ENCODE peak calls at places on chromosomes 13 and 19, in eight cellular contexts. One of them, this sample, is unnamed.

GRCh38 chr13:35631666-35632065 is 155.2 kb upstream of the MAB21L1 start:
- DNase-seq in endothelial cell of umbilical vein: no peak
- DNase-seq in endodermal cell: no peak
- DNase-seq in A549: no peak
- DNase-seq in NB4: no peak
- DNase-seq in body of pancreas: no peak
- DNase-seq in tibial nerve: no peak
- DNase-seq in uterus: no peak
- DNase-seq in this sample: no peak

GRCh38 chr19:32104465-32105235 is 240.8 kb upstream of the ZNF507 start:
- DNase-seq in tibial nerve: no peak
- DNase-seq in endodermal cell: no peak
- DNase-seq in A549: peak; percentile 24
- DNase-seq in NB4: peak; percentile 4
- DNase-seq in endothelial cell of umbilical vein: no peak
- DNase-seq in body of pancreas: no peak
- DNase-seq in uterus: peak; percentile 69
- DNase-seq in this sample: no peak

GRCh38 chr13:94520001-94520400 is 40.5 kb upstream of the DCT start:
- DNase-seq in A549: no peak
- DNase-seq in body of pancreas: no peak
- DNase-seq in NB4: no peak
- DNase-seq in uterus: no peak
- DNase-seq in endothelial cell of umbilical vein: no peak
- DNase-seq in endodermal cell: no peak
- DNase-seq in tibial nerve: no peak
- DNase-seq in this sample: no peak

GRCh38 chr13:99289674-99290337 is 17.4 kb downstream of the GPR183 start:
- DNase-seq in endodermal cell: no peak
- DNase-seq in body of pancreas: no peak
- DNase-seq in A549: no peak
- DNase-seq in endothelial cell of umbilical vein: no peak
- DNase-seq in NB4: no peak
- DNase-seq in tibial nerve: no peak
- DNase-seq in uterus: no peak
- DNase-seq in this sample: no peak

GRCh38 chr13:114235697-114236096 is 1.0 kb downstream of the CDC16 start:
- DNase-seq in A549: no peak
- DNase-seq in tibial nerve: no peak
- DNase-seq in endothelial cell of umbilical vein: peak; percentile 24
- DNase-seq in body of pancreas: no peak
- DNase-seq in uterus: no peak
- DNase-seq in endodermal cell: no peak
- DNase-seq in NB4: no peak
- DNase-seq in this sample: peak; percentile 16

GRCh38 chr19:41434450-41434849 is 5.3 kb downstream of the DMAC2 start:
- DNase-seq in A549: no peak
- DNase-seq in endodermal cell: no peak
- DNase-seq in NB4: no peak
- DNase-seq in uterus: no peak
- DNase-seq in tibial nerve: no peak
- DNase-seq in body of pancreas: no peak
- DNase-seq in endothelial cell of umbilical vein: no peak
- DNase-seq in this sample: no peak

GRCh38 chr13:45336025-45336800 is 4.8 kb downstream of the TPT1 start:
- DNase-seq in endodermal cell: peak; percentile 55
- DNase-seq in tibial nerve: no peak
- DNase-seq in NB4: peak; percentile 25
- DNase-seq in endothelial cell of umbilical vein: no peak
- DNase-seq in body of pancreas: no peak
- DNase-seq in uterus: no peak
- DNase-seq in A549: no peak
- DNase-seq in this sample: peak; percentile 31

GRCh38 chr19:53130506-53130905 is 2.2 kb downstream of the ZNF415 start:
- DNase-seq in body of pancreas: no peak
- DNase-seq in A549: no peak
- DNase-seq in endodermal cell: no peak
- DNase-seq in uterus: no peak
- DNase-seq in endothelial cell of umbilical vein: no peak
- DNase-seq in NB4: no peak
- DNase-seq in tibial nerve: no peak
- DNase-seq in this sample: no peak

GRCh38 chr19:2584002-2584401 is 108.1 kb downstream of the GADD45B start:
- DNase-seq in A549: no peak
- DNase-seq in NB4: no peak
- DNase-seq in endothelial cell of umbilical vein: no peak
- DNase-seq in endodermal cell: no peak
- DNase-seq in body of pancreas: no peak
- DNase-seq in tibial nerve: no peak
- DNase-seq in uterus: no peak
- DNase-seq in this sample: no peak

GRCh38 chr13:48400820-48401219 is 12.1 kb downstream of the LPAR6 start:
- DNase-seq in uterus: no peak
- DNase-seq in NB4: peak; percentile 36
- DNase-seq in endothelial cell of umbilical vein: peak; percentile 96
- DNase-seq in tibial nerve: no peak
- DNase-seq in A549: peak; percentile 47
- DNase-seq in body of pancreas: no peak
- DNase-seq in endodermal cell: no peak
- DNase-seq in this sample: peak; percentile 87

GRCh38 chr13:67369895-67370660 is 139.9 kb upstream of the PCDH9 start:
- DNase-seq in A549: no peak
- DNase-seq in body of pancreas: no peak
- DNase-seq in tibial nerve: no peak
- DNase-seq in endothelial cell of umbilical vein: no peak
- DNase-seq in NB4: no peak
- DNase-seq in uterus: no peak
- DNase-seq in endodermal cell: no peak
- DNase-seq in this sample: peak; percentile 77

GRCh38 chr19:51800849-51801244 is 5.9 kb downstream of the FPR3 start:
- DNase-seq in NB4: no peak
- DNase-seq in A549: no peak
- DNase-seq in endodermal cell: no peak
- DNase-seq in uterus: no peak
- DNase-seq in body of pancreas: no peak
- DNase-seq in endothelial cell of umbilical vein: no peak
- DNase-seq in tibial nerve: no peak
- DNase-seq in this sample: no peak

GRCh38 chr19:51798958-51799310 is 4.0 kb downstream of the FPR3 start:
- DNase-seq in NB4: no peak
- DNase-seq in body of pancreas: no peak
- DNase-seq in endodermal cell: no peak
- DNase-seq in endothelial cell of umbilical vein: no peak
- DNase-seq in tibial nerve: no peak
- DNase-seq in A549: no peak
- DNase-seq in uterus: no peak
- DNase-seq in this sample: no peak

GRCh38 chr19:51799998-51800848 is 5.3 kb downstream of the FPR3 start:
- DNase-seq in body of pancreas: peak; percentile 28
- DNase-seq in A549: no peak
- DNase-seq in endothelial cell of umbilical vein: no peak
- DNase-seq in NB4: no peak
- DNase-seq in endodermal cell: no peak
- DNase-seq in tibial nerve: no peak
- DNase-seq in uterus: peak; percentile 57
- DNase-seq in this sample: peak; percentile 12

GRCh38 chr19:51798127-51798526 is 3.2 kb downstream of the FPR3 start:
- DNase-seq in tibial nerve: no peak
- DNase-seq in endodermal cell: no peak
- DNase-seq in endothelial cell of umbilical vein: no peak
- DNase-seq in uterus: no peak
- DNase-seq in body of pancreas: no peak
- DNase-seq in NB4: no peak
- DNase-seq in A549: no peak
- DNase-seq in this sample: no peak

GRCh38 chr19:51799311-51799997 is 4.5 kb downstream of the FPR3 start:
- DNase-seq in A549: peak; percentile 13
- DNase-seq in endodermal cell: no peak
- DNase-seq in uterus: peak; percentile 78
- DNase-seq in NB4: peak; percentile 79
- DNase-seq in tibial nerve: peak; percentile 57
- DNase-seq in body of pancreas: peak; percentile 29
- DNase-seq in endothelial cell of umbilical vein: peak; percentile 67
- DNase-seq in this sample: peak; percentile 95
- TF ChIP-seq CTCF in A549: no peak
- TF ChIP-seq CTCF in endodermal cell: no peak
- TF ChIP-seq CTCF in uterus: no peak
- TF ChIP-seq CTCF in NB4: no peak
- TF ChIP-seq CTCF in tibial nerve: no peak
- TF ChIP-seq CTCF in body of pancreas: no peak
- TF ChIP-seq CTCF in endothelial cell of umbilical vein: no peak
- TF ChIP-seq CTCF in this sample: no peak

GRCh38 chr13:26255717-26256277 is 1.9 kb downstream of the CDK8 start:
- DNase-seq in body of pancreas: no peak
- DNase-seq in A549: peak; percentile 1
- DNase-seq in uterus: no peak
- DNase-seq in endothelial cell of umbilical vein: peak; percentile 10
- DNase-seq in endodermal cell: no peak
- DNase-seq in tibial nerve: no peak
- DNase-seq in NB4: peak; percentile 54
- DNase-seq in this sample: no peak
- TF ChIP-seq CTCF in body of pancreas: peak; percentile 30
- TF ChIP-seq CTCF in A549: no peak
- TF ChIP-seq CTCF in uterus: no peak
- TF ChIP-seq CTCF in endothelial cell of umbilical vein: no peak
- TF ChIP-seq CTCF in endodermal cell: peak; percentile 39
- TF ChIP-seq CTCF in tibial nerve: no peak
- TF ChIP-seq CTCF in NB4: peak; percentile 38
- TF ChIP-seq CTCF in this sample: peak; percentile 23

GRCh38 chr19:51128227-51128626 is 3.5 kb downstream of the SIGLEC9 start:
- DNase-seq in tibial nerve: no peak
- DNase-seq in uterus: no peak
- DNase-seq in NB4: no peak
- DNase-seq in endothelial cell of umbilical vein: no peak
- DNase-seq in A549: no peak
- DNase-seq in endodermal cell: no peak
- DNase-seq in body of pancreas: no peak
- DNase-seq in this sample: no peak

GRCh38 chr19:51129716-51130115 is 5.0 kb downstream of the SIGLEC9 start:
- DNase-seq in endothelial cell of umbilical vein: no peak
- DNase-seq in endodermal cell: no peak
- DNase-seq in body of pancreas: no peak
- DNase-seq in NB4: peak; percentile 59
- DNase-seq in tibial nerve: no peak
- DNase-seq in uterus: no peak
- DNase-seq in A549: no peak
- DNase-seq in this sample: no peak

GRCh38 chr19:51127755-51128154 is 3.0 kb downstream of the SIGLEC9 start:
- DNase-seq in A549: no peak
- DNase-seq in endodermal cell: no peak
- DNase-seq in uterus: no peak
- DNase-seq in NB4: peak; percentile 94
- DNase-seq in body of pancreas: no peak
- DNase-seq in tibial nerve: peak; percentile 38
- DNase-seq in endothelial cell of umbilical vein: no peak
- DNase-seq in this sample: no peak

GRCh38 chr19:51135004-51135403 is 7.1 kb upstream of the SIGLEC7 start:
- DNase-seq in endodermal cell: no peak
- DNase-seq in uterus: no peak
- DNase-seq in tibial nerve: no peak
- DNase-seq in endothelial cell of umbilical vein: no peak
- DNase-seq in NB4: no peak
- DNase-seq in body of pancreas: no peak
- DNase-seq in A549: no peak
- DNase-seq in this sample: no peak

DNA sequence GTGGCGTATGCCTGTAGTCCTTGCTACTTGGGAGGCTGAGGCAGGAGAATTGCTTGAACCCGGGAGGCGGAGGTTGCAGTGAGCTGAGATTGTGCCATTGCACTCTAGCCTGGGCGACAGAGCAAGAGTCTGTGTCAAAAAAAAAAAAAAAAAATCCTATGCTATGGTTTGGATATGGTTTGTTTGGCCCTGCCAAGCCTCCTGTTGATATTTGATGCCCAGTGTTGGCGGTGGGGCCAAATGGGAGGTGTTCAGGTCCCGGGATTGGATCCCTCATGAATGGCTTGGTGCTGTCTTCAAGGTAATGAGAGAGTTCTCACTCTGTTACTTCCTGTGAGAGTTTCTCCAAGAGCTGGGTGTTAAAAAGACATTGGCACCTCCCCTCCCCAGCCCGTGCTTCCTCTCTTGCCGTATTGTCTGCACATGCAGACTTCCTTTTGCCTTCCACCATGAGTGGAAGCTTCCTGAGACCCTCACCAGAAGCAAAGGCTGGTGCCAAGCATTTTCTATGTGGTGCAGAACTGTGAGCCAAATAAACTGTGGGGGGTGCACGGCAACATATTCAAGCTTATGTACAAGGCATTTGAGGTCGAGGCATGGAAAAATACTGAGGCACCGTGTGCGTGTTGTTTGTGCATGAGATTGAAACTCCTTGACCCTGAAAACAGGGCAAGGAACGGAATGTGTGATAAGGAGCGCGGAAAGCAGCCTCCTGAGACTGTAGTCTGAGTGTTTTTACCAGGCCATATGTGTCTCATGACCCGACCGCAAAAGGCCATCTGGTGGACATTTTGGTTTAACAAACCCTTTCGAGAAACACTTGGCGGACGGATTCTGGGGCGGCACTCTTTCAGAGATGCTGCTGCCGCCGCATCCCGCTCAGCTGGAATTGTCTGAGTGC is 7.3 kb downstream of the SIGLEC9 start:
- DNase-seq in endothelial cell of umbilical vein: peak; percentile 80
- DNase-seq in endodermal cell: no peak
- DNase-seq in tibial nerve: peak; percentile 25
- DNase-seq in NB4: peak; percentile 81
- DNase-seq in A549: peak; percentile 24
- DNase-seq in uterus: no peak
- DNase-seq in body of pancreas: no peak
- DNase-seq in this sample: peak; percentile 23
- TF ChIP-seq CTCF in endothelial cell of umbilical vein: no peak
- TF ChIP-seq CTCF in endodermal cell: peak; percentile 47
- TF ChIP-seq CTCF in tibial nerve: no peak
- TF ChIP-seq CTCF in NB4: peak; percentile 10
- TF ChIP-seq CTCF in A549: no peak
- TF ChIP-seq CTCF in uterus: no peak
- TF ChIP-seq CTCF in body of pancreas: no peak
- TF ChIP-seq CTCF in this sample: no peak

DNA sequence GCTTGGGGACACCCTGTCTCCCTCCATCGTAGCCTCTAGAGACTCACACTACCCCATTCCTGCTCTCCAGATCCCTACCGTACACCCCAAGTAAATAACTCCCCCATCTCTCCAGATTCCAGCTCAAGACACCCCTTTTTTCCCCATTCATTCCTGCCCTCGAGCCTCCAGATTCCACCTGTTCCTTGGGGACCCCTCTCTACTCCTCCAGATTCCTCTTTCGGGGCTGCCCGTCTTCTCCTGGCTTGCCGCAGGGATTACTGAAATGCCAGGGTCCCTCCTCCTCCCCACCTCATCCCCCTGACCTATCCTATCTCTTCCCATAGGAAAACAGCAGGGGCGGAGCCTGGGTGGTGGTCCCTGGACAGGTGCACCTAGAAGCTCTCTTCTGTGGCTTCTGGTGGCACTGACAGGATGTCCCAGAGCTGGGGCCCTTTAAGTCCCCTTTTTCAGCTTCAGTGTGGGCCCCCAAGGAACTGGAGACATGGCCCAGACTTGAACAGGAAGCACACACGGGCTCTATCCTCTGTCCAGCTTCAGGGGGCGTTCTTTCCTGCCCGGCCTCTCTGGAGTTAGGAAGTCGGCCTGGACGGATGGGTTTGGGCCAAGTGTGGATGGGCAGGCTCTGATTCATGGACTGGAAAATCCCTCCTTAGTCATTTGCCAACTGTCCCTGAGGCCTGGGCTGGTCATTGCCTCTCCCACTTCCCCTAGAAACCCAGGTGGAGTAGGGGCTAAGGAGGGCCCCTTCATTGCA is 1.2 kb downstream of the ZSWIM4 start:
- DNase-seq in NB4: peak; percentile 35
- DNase-seq in body of pancreas: peak; percentile 55
- DNase-seq in uterus: peak; percentile 87
- DNase-seq in tibial nerve: peak; percentile 61
- DNase-seq in endodermal cell: peak; percentile 81
- DNase-seq in A549: peak; percentile 87
- DNase-seq in endothelial cell of umbilical vein: peak; percentile 94
- DNase-seq in this sample: peak; percentile 93
- TF ChIP-seq CTCF in NB4: no peak
- TF ChIP-seq CTCF in body of pancreas: no peak
- TF ChIP-seq CTCF in uterus: peak; percentile 13
- TF ChIP-seq CTCF in tibial nerve: no peak
- TF ChIP-seq CTCF in endodermal cell: no peak
- TF ChIP-seq CTCF in A549: no peak
- TF ChIP-seq CTCF in endothelial cell of umbilical vein: peak; percentile 41
- TF ChIP-seq CTCF in this sample: peak; percentile 52